ENCODE peak calls at places on chromosome 10, in five cellular contexts. One of them, this sample, is unnamed. For H3K4me1, the result is how much of the 10 kb centered on the place peaks cover.

GRCh38 chr10:95597788-95598187 is 36.6 kb upstream of the SORBS1 start:
- DNase-seq in right lobe of liver: no peak
- DNase-seq in tibial nerve: no peak
- DNase-seq in lung: no peak
- DNase-seq in A549: no peak
- DNase-seq in this sample: no peak

GRCh38 chr10:62993121-62993520 is 140.0 kb upstream of the NRBF2 start:
- DNase-seq in right lobe of liver: no peak
- DNase-seq in tibial nerve: no peak
- DNase-seq in A549: no peak
- DNase-seq in lung: no peak
- DNase-seq in this sample: no peak

GRCh38 chr10:52379287-52379686 is 65.2 kb downstream of the DKK1 start:
- DNase-seq in lung: no peak
- DNase-seq in tibial nerve: no peak
- DNase-seq in A549: no peak
- DNase-seq in right lobe of liver: no peak
- DNase-seq in this sample: no peak

GRCh38 chr10:26169466-26169865 is 47.1 kb upstream of the GAD2 start:
- DNase-seq in tibial nerve: no peak
- DNase-seq in lung: no peak
- DNase-seq in A549: no peak
- DNase-seq in right lobe of liver: no peak
- DNase-seq in this sample: no peak

GRCh38 chr10:131856441-131857094 is 44.2 kb upstream of the PPP2R2D start:
- DNase-seq in tibial nerve: no peak
- DNase-seq in A549: no peak
- DNase-seq in right lobe of liver: no peak
- DNase-seq in lung: no peak
- DNase-seq in this sample: peak

GRCh38 chr10:127013696-127014095 is 108.5 kb downstream of the DOCK1 start:
- DNase-seq in right lobe of liver: no peak
- DNase-seq in lung: no peak
- DNase-seq in A549: no peak
- DNase-seq in tibial nerve: no peak
- DNase-seq in this sample: no peak

GRCh38 chr10:86523348-86523747 is 1.8 kb upstream of the WAPL start:
- DNase-seq in right lobe of liver: no peak
- DNase-seq in lung: no peak
- DNase-seq in tibial nerve: no peak
- DNase-seq in A549: peak
- DNase-seq in this sample: no peak

GRCh38 chr10:90917231-90917967 is 3.5 kb downstream of the ANKRD1 start:
- DNase-seq in right lobe of liver: no peak
- DNase-seq in tibial nerve: no peak
- DNase-seq in lung: no peak
- DNase-seq in A549: no peak
- DNase-seq in this sample: no peak

GRCh38 chr10:82294874-82295378 is 419.9 kb downstream of the NRG3 start:
- DNase-seq in A549: no peak
- DNase-seq in lung: no peak
- DNase-seq in right lobe of liver: no peak
- DNase-seq in tibial nerve: no peak
- DNase-seq in this sample: no peak

GRCh38 chr10:96384471-96384870 is 25.7 kb upstream of the OPALIN start:
- DNase-seq in A549: no peak
- DNase-seq in tibial nerve: no peak
- DNase-seq in lung: no peak
- DNase-seq in right lobe of liver: no peak
- DNase-seq in this sample: no peak

GRCh38 chr10:96665306-96665705 is 55.0 kb downstream of the PIK3AP1 start:
- DNase-seq in right lobe of liver: no peak
- DNase-seq in tibial nerve: no peak
- DNase-seq in A549: peak
- DNase-seq in lung: no peak
- DNase-seq in this sample: no peak

GRCh38 chr10:116888380-116889055 is 39.2 kb downstream of the ENO4 start:
- DNase-seq in right lobe of liver: peak
- DNase-seq in lung: peak
- DNase-seq in A549: peak
- DNase-seq in tibial nerve: peak
- DNase-seq in this sample: peak

GRCh38 chr10:137031-137430 is 1.8 kb downstream of the ZMYND11 start:
- DNase-seq in A549: peak
- DNase-seq in lung: no peak
- DNase-seq in tibial nerve: no peak
- DNase-seq in right lobe of liver: no peak
- DNase-seq in this sample: peak
- H3K4me1 ChIP-seq in A549: under half
- H3K4me1 ChIP-seq in lung: under half
- H3K4me1 ChIP-seq in tibial nerve: under half
- H3K4me1 ChIP-seq in right lobe of liver: under half
- H3K4me1 ChIP-seq in this sample: under half

GRCh38 chr10:122343135-122343800 is 31.2 kb upstream of the PLEKHA1 start:
- DNase-seq in tibial nerve: no peak
- DNase-seq in lung: no peak
- DNase-seq in right lobe of liver: no peak
- DNase-seq in A549: no peak
- DNase-seq in this sample: no peak

GRCh38 chr10:122342293-122343134 is 32.0 kb upstream of the PLEKHA1 start:
- DNase-seq in tibial nerve: peak
- DNase-seq in right lobe of liver: no peak
- DNase-seq in A549: peak
- DNase-seq in lung: peak
- DNase-seq in this sample: no peak

GRCh38 chr10:122346326-122346950 is 28.1 kb upstream of the PLEKHA1 start:
- DNase-seq in lung: no peak
- DNase-seq in right lobe of liver: no peak
- DNase-seq in A549: no peak
- DNase-seq in tibial nerve: no peak
- DNase-seq in this sample: no peak

GRCh38 chr10:122343936-122344335 is 30.6 kb upstream of the PLEKHA1 start:
- DNase-seq in right lobe of liver: no peak
- DNase-seq in tibial nerve: no peak
- DNase-seq in A549: no peak
- DNase-seq in lung: no peak
- DNase-seq in this sample: no peak

GRCh38 chr10:122344741-122345258 is 29.7 kb upstream of the PLEKHA1 start:
- DNase-seq in A549: no peak
- DNase-seq in lung: no peak
- DNase-seq in right lobe of liver: peak
- DNase-seq in tibial nerve: no peak
- DNase-seq in this sample: no peak
- H3K4me1 ChIP-seq in A549: under half
- H3K4me1 ChIP-seq in lung: under half
- H3K4me1 ChIP-seq in right lobe of liver: under half
- H3K4me1 ChIP-seq in tibial nerve: under half
- H3K4me1 ChIP-seq in this sample: under half

GRCh38 chr10:71749396-71749795 is 23.9 kb downstream of the VSIR start:
- DNase-seq in lung: no peak
- DNase-seq in tibial nerve: no peak
- DNase-seq in A549: no peak
- DNase-seq in right lobe of liver: no peak
- DNase-seq in this sample: no peak
- H3K4me1 ChIP-seq in lung: under half
- H3K4me1 ChIP-seq in tibial nerve: half or more
- H3K4me1 ChIP-seq in A549: under half
- H3K4me1 ChIP-seq in right lobe of liver: under half
- H3K4me1 ChIP-seq in this sample: under half

GRCh38 chr10:102668312-102669110 is 24.2 kb downstream of the TRIM8 start:
- DNase-seq in A549: no peak
- DNase-seq in tibial nerve: no peak
- DNase-seq in lung: no peak
- DNase-seq in right lobe of liver: no peak
- DNase-seq in this sample: no peak

GRCh38 chr10:102669206-102670064 is 25.2 kb downstream of the TRIM8 start:
- DNase-seq in lung: peak
- DNase-seq in A549: peak
- DNase-seq in tibial nerve: no peak
- DNase-seq in right lobe of liver: no peak
- DNase-seq in this sample: peak

GRCh38 chr10:102672822-102673200 is 28.5 kb downstream of the TRIM8 start:
- DNase-seq in A549: no peak
- DNase-seq in lung: no peak
- DNase-seq in tibial nerve: no peak
- DNase-seq in right lobe of liver: no peak
- DNase-seq in this sample: no peak

GRCh38 chr10:102670871-102671434 is 26.7 kb downstream of the TRIM8 start:
- DNase-seq in A549: no peak
- DNase-seq in tibial nerve: no peak
- DNase-seq in lung: no peak
- DNase-seq in right lobe of liver: no peak
- DNase-seq in this sample: no peak

DNA sequence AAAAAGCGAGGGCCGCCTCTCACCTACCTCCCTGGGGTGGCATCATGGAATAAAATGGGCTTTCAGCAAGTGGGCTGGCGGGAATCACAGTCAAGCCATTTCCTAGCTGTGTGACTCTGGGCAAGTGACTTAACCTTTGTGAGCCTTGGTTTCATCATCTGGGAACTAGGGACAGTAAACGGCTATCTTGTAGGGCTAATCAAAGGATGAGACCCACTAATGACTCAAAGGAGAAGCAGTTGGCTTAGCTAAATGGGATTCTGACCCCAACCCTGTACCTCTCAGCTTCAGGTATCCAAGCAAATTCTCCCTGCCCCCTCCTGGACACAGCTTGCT is 25.8 kb downstream of the TRIM8 start:
- DNase-seq in A549: no peak
- DNase-seq in lung: no peak
- DNase-seq in tibial nerve: no peak
- DNase-seq in right lobe of liver: no peak
- DNase-seq in this sample: no peak
- H3K4me1 ChIP-seq in A549: under half
- H3K4me1 ChIP-seq in lung: under half
- H3K4me1 ChIP-seq in tibial nerve: under half
- H3K4me1 ChIP-seq in right lobe of liver: under half
- H3K4me1 ChIP-seq in this sample: under half

GRCh38 chr10:79184649-79185048 is 115.9 kb downstream of the ZMIZ1 start:
- DNase-seq in A549: no peak
- DNase-seq in tibial nerve: no peak
- DNase-seq in lung: no peak
- DNase-seq in right lobe of liver: no peak
- DNase-seq in this sample: no peak

GRCh38 chr10:79185067-79185774 is 116.5 kb downstream of the ZMIZ1 start:
- DNase-seq in right lobe of liver: no peak
- DNase-seq in lung: no peak
- DNase-seq in tibial nerve: no peak
- DNase-seq in A549: no peak
- DNase-seq in this sample: no peak

GRCh38 chr10:79182763-79183467 is 114.1 kb downstream of the ZMIZ1 start:
- DNase-seq in A549: no peak
- DNase-seq in tibial nerve: no peak
- DNase-seq in right lobe of liver: no peak
- DNase-seq in lung: peak
- DNase-seq in this sample: no peak

GRCh38 chr10:79183468-79183865 is 114.7 kb downstream of the ZMIZ1 start:
- DNase-seq in lung: no peak
- DNase-seq in A549: no peak
- DNase-seq in right lobe of liver: no peak
- DNase-seq in tibial nerve: no peak
- DNase-seq in this sample: no peak

DNA sequence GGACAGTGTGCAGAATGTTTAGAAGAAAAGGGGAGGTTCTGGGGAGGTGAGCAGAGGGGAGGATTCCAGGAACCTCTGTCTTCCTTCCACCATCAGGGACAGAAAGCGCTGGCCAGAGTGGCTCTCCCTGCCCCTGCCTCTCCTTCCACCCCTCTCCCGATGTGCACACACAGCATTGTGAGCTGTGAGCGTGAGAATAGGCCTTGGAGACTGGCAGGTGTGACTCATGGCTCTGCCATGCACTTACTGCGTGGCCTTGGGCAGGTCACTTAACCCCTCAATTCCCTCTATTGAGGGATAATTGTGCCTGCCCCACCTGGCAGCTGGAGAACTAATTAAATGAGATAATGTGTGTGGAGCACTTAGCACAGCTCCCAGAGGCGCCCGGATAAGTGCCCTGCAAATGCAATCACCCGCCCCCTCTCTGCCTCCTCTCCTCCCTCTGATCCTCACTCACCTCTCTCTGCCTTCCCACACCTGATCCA is 115.4 kb downstream of the ZMIZ1 start:
- DNase-seq in A549: peak
- DNase-seq in tibial nerve: no peak
- DNase-seq in lung: peak
- DNase-seq in right lobe of liver: no peak
- DNase-seq in this sample: peak
- H3K4me1 ChIP-seq in A549: half or more
- H3K4me1 ChIP-seq in tibial nerve: half or more
- H3K4me1 ChIP-seq in lung: half or more
- H3K4me1 ChIP-seq in right lobe of liver: under half
- H3K4me1 ChIP-seq in this sample: half or more

GRCh38 chr10:93629636-93630291 is 17.4 kb downstream of the PDE6C start:
- DNase-seq in tibial nerve: no peak
- DNase-seq in right lobe of liver: no peak
- DNase-seq in lung: no peak
- DNase-seq in A549: no peak
- DNase-seq in this sample: no peak
- H3K4me1 ChIP-seq in tibial nerve: under half
- H3K4me1 ChIP-seq in right lobe of liver: under half
- H3K4me1 ChIP-seq in lung: under half
- H3K4me1 ChIP-seq in A549: under half
- H3K4me1 ChIP-seq in this sample: under half

GRCh38 chr10:102287538-102287937 is 42.2 kb downstream of the GBF1 start:
- DNase-seq in tibial nerve: no peak
- DNase-seq in lung: no peak
- DNase-seq in right lobe of liver: no peak
- DNase-seq in A549: no peak
- DNase-seq in this sample: no peak

GRCh38 chr10:102283488-102283887 is 38.2 kb downstream of the GBF1 start:
- DNase-seq in A549: no peak
- DNase-seq in right lobe of liver: no peak
- DNase-seq in lung: no peak
- DNase-seq in tibial nerve: no peak
- DNase-seq in this sample: no peak

GRCh38 chr10:102283890-102284289 is 38.6 kb downstream of the GBF1 start:
- DNase-seq in tibial nerve: no peak
- DNase-seq in lung: no peak
- DNase-seq in A549: no peak
- DNase-seq in right lobe of liver: no peak
- DNase-seq in this sample: no peak

GRCh38 chr10:102285134-102285533 is 39.8 kb downstream of the GBF1 start:
- DNase-seq in A549: no peak
- DNase-seq in lung: no peak
- DNase-seq in tibial nerve: no peak
- DNase-seq in right lobe of liver: no peak
- DNase-seq in this sample: no peak

DNA sequence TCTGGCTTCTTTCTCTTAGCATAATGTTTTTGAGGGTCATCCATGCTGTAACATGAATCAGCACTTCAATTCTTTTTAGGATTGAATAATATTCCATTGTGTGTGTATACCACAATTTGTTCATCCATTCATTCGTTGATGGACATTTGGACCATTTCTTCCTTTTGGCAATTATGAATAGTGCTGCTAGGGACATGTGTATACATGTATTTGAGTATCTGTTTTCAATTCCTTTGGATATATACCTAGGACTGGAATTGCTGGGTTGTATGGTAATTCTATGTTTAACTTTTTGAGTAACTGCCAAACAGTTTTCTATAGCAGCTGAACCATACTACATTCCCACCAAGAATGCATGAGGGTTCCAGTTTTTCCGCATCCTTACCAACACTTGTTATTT is 39.2 kb downstream of the GBF1 start:
- DNase-seq in lung: no peak
- DNase-seq in tibial nerve: no peak
- DNase-seq in right lobe of liver: no peak
- DNase-seq in A549: no peak
- DNase-seq in this sample: no peak
- H3K4me1 ChIP-seq in lung: under half
- H3K4me1 ChIP-seq in tibial nerve: under half
- H3K4me1 ChIP-seq in right lobe of liver: under half
- H3K4me1 ChIP-seq in A549: under half
- H3K4me1 ChIP-seq in this sample: under half

This sample was measured in Caco-2.